ENCODE peak calls at places on chromosomes 3 and 15, in six cellular contexts. T, S, H, A, V and P are unnamed samples.

GRCh38 chr3:172341482-172342059 is 106.7 kb downstream of the GHSR start:
- DNase-seq in T (peak; percentile 63), S (peak; percentile 48), H (peak; percentile 66), A (no peak), V (peak; percentile 77), P (peak; percentile 64)

GRCh38 chr3:157300091-157300490 is 136.6 kb upstream of the PTX3 start:
- DNase-seq in T (no peak), S (no peak), H (no peak), A (no peak), V (no peak), P (no peak)

GRCh38 chr3:151684104-151684503 is 49.6 kb upstream of the AADACL2 start:
- DNase-seq in T (no peak), S (no peak), H (no peak), A (no peak), V (no peak), P (no peak)

GRCh38 chr3:33385423-33385822 is 54.8 kb downstream of the UBP1 start:
- DNase-seq in T (no peak), S (no peak), H (no peak), A (no peak), V (no peak), P (no peak)

GRCh38 chr3:151265866-151266265 is 12.5 kb downstream of the P2RY14 start:
- DNase-seq in T (no peak), S (no peak), H (no peak), A (peak; percentile 17), V (peak; percentile 87), P (no peak)

GRCh38 chr3:149610351-149611105 is 47.3 kb downstream of the WWTR1 start:
- DNase-seq in T (peak; percentile 64), S (no peak), H (peak; percentile 40), A (no peak), V (no peak), P (no peak)

GRCh38 chr3:169104541-169104940 is 559.0 kb downstream of the MECOM start:
- DNase-seq in T (no peak), S (peak; percentile 32), H (no peak), A (no peak), V (no peak), P (no peak)

GRCh38 chr3:21256932-21257331 is 494.1 kb downstream of the ZNF385D start:
- DNase-seq in T (peak; percentile 5), S (no peak), H (no peak), A (no peak), V (no peak), P (no peak)

GRCh38 chr15:34799149-34799824 is 3.9 kb upstream of the ACTC1 start:
- DNase-seq in T (no peak), S (no peak), H (no peak), A (no peak), V (peak; percentile 41), P (no peak)

GRCh38 chr3:42803800-42804112 is 534 bp downstream of the HIGD1A start:
- DNase-seq in T (no peak), S (no peak), H (peak; percentile 31), A (no peak), V (peak; percentile 51), P (no peak)

GRCh38 chr3:160808838-160809237 is 52.8 kb downstream of the PPM1L start:
- DNase-seq in T (no peak), S (no peak), H (no peak), A (no peak), V (no peak), P (no peak)

GRCh38 chr3:100107227-100107626 is 7.1 kb downstream of the FILIP1L start:
- DNase-seq in T (no peak), S (no peak), H (no peak), A (no peak), V (no peak), P (no peak)

GRCh38 chr3:147423601-147424324 is 14.6 kb downstream of the ZIC1 start:
- DNase-seq in T (no peak), S (no peak), H (no peak), A (no peak), V (peak; percentile 49), P (no peak)

GRCh38 chr3:42189071-42189470 is 76.9 kb downstream of the CCK start:
- DNase-seq in T (no peak), S (no peak), H (no peak), A (no peak), V (no peak), P (no peak)

GRCh38 chr3:152349397-152349796 is 80.7 kb downstream of the MBNL1 start:
- DNase-seq in T (no peak), S (no peak), H (no peak), A (no peak), V (no peak), P (no peak)

GRCh38 chr15:68303560-68304436 is 26.3 kb downstream of the FEM1B start:
- DNase-seq in T (no peak), S (no peak), H (no peak), A (no peak), V (no peak), P (no peak)

DNA sequence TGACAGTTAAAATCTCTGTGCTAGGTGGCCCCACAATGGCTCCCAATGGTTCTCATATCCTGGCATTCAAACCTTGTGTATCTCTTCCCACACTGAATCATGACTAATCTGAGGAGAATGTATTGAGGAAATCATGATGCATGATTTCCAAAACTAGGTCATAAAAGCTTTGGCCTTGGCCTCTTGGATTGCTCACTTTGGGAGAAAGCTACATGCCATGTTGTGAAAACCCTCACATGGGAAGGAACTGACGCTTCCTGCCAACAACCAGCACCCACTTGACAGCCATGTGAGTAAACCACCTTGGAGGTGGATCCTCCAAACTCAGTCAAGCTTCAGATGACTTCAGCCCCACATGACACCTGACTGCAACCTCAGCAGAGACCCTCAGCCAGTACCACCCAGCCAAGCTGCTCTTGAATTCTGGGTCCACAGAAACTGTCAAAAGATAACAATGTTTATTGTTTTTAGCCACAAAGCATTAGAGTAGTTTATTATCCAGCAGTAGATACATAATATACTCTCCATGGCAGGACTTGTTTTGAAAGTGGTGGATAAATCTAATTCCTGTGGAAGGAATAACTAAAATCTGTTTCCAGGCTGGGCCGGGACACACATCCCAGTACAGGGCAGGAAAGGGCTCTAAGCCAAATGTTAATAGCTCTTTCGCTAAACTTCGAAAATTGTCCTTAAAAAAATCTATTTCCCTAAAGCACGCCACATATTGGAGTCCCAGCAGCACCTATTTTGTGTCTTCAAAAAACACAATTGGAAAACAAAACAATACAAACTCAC is 1.0 kb upstream of the ZNF620 start:
- DNase-seq in T (peak; percentile 98), S (peak; percentile 66), H (peak; percentile 76), A (no peak), V (no peak), P (no peak)
- TF ChIP-seq POLR2AphosphoS5 in T (peak; percentile 93), S (peak; percentile 30), H (no peak), A (no peak), V (no peak), P (no peak)

GRCh38 chr15:74128785-74129350 is 1.5 kb upstream of the ISLR2 start:
- DNase-seq in T (no peak), S (no peak), H (no peak), A (no peak), V (peak; percentile 65), P (no peak)

GRCh38 chr15:74130089-74130848 is at the start of gene ISLR2:
- DNase-seq in T (no peak), S (no peak), H (no peak), A (no peak), V (peak; percentile 65), P (no peak)

GRCh38 chr15:74127255-74127953 is 3.0 kb upstream of the ISLR2 start:
- DNase-seq in T (peak; percentile 75), S (peak; percentile 69), H (peak; percentile 58), A (peak; percentile 78), V (peak; percentile 95), P (peak; percentile 32)

GRCh38 chr15:74129411-74130088 is 836 bp upstream of the ISLR2 start:
- DNase-seq in T (no peak), S (no peak), H (no peak), A (no peak), V (peak; percentile 74), P (no peak)

DNA sequence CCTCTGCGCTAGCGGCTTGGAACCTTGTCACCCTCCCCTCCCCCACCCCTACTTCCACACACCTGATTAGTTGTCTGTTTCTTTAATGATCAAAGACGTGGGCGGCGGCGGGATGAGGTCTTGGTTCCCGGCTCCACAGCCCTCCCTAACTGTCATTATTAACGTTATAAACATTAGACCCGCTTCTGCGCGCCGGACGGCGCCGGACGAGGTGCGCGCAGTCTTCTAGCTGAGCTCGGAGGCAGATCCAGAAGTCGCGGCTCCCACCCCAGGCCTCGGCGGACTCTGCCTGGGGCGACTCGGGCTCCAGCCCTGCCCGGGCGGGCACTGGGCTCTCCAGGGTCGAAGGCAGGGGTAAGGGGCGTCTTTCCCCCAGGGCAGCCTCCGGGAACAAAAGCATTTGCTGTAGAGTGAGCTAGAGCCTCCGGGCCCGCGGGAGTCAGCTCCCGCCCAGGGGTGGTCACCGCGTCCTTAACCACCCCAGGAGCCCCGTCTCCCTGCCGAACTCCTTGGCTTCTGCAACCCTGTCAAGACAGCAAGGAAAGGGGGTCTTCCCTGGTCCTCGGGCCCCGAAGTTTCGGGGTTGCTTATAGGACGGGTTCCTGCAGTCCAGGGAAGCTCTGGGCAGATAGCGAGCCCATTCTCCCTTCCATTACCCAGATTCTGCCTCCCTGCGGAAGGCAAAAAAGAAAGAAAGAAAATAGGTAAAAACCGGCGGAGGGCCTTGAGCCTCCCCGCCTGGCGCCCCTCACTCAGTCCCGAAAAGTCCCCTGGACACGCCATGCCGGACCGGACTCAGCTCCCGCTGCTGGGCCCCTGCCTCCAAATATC is 2.2 kb upstream of the ISLR2 start:
- DNase-seq in T (no peak), S (no peak), H (no peak), A (no peak), V (peak; percentile 50), P (no peak)
- TF ChIP-seq EZH2 in T (peak; percentile 77), S (no peak), H (no peak), A (peak; percentile 35), V (peak; percentile 74), P (no peak)

GRCh38 chr15:99504071-99504822 is 61.5 kb upstream of the MEF2A start:
- DNase-seq in T (no peak), S (no peak), H (no peak), A (no peak), V (no peak), P (no peak)

GRCh38 chr15:99502661-99503060 is 63.1 kb upstream of the MEF2A start:
- DNase-seq in T (no peak), S (no peak), H (no peak), A (no peak), V (no peak), P (no peak)

GRCh38 chr15:99502182-99502581 is 63.6 kb upstream of the MEF2A start:
- DNase-seq in T (no peak), S (no peak), H (no peak), A (no peak), V (no peak), P (no peak)

GRCh38 chr15:99504823-99505551 is 60.8 kb upstream of the MEF2A start:
- DNase-seq in T (peak; percentile 55), S (no peak), H (peak; percentile 25), A (no peak), V (peak; percentile 12), P (no peak)

DNA sequence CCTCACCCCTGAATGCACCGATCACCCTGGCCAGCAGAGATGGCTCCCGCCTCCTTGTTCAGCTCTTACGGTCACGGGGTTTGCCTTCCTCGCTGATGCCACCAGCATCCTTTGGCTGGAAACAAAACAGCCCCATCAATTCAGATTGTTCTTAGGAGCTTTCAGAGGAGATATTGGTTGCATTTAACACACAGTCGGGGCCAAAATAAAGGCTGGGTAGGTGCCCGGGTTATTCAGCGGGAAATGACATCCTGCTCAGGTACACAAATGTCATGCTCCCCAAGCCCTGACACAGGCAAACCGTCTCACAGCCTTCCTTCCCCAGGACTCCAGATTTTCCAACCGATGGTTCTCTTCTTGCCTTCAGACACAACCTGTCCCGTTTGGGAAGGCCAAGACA is 62.4 kb upstream of the MEF2A start:
- DNase-seq in T (no peak), S (no peak), H (no peak), A (no peak), V (no peak), P (no peak)
- H3K27ac ChIP-seq in T (no peak overlapping the region), S (no peak overlapping the region), H (no peak overlapping the region), A (no peak overlapping the region), V (no peak overlapping the region), P (no peak overlapping the region)

GRCh38 chr15:63089260-63090043 is 32.2 kb upstream of the LACTB start:
- DNase-seq in T (peak; percentile 60), S (no peak), H (peak; percentile 82), A (peak; percentile 44), V (peak; percentile 70), P (no peak)
- TF ChIP-seq POLR2AphosphoS5 in T (no peak), S (no peak), H (no peak), A (no peak), V (no peak), P (no peak)